ENCODE peak calls at places on chromosome 2, in four cellular contexts. One of them, this sample, is unnamed.
A peak's percentile ranks its signal among the peaks of the same experiment; 100 is the strongest.

GRCh38 chr2:118032169-118033013 is 18.5 kb upstream of the CCDC93 start:
- DNase-seq in K562: peak; percentile 51
- DNase-seq in HepG2: peak; percentile 44
- DNase-seq in H1: no peak
- DNase-seq in this sample: peak; percentile 29

GRCh38 chr2:121080013-121080772 is 204.8 kb downstream of the TFCP2L1 start:
- DNase-seq in K562: peak; percentile 70
- DNase-seq in HepG2: peak; percentile 61
- DNase-seq in H1: no peak
- DNase-seq in this sample: peak; percentile 56

GRCh38 chr2:162492225-162492624 is 148.3 kb downstream of the GCA start:
- DNase-seq in K562: no peak
- DNase-seq in HepG2: no peak
- DNase-seq in H1: no peak
- DNase-seq in this sample: no peak

GRCh38 chr2:168184896-168185513 is 62.4 kb downstream of the STK39 start:
- DNase-seq in K562: no peak
- DNase-seq in HepG2: no peak
- DNase-seq in H1: no peak
- DNase-seq in this sample: no peak

GRCh38 chr2:161233858-161234431 is 73.7 kb downstream of the TANK start:
- DNase-seq in K562: no peak
- DNase-seq in HepG2: no peak
- DNase-seq in H1: no peak
- DNase-seq in this sample: no peak

GRCh38 chr2:207475546-207475945 is 54.2 kb upstream of the CREB1 start:
- DNase-seq in K562: no peak
- DNase-seq in HepG2: no peak
- DNase-seq in H1: no peak
- DNase-seq in this sample: no peak

GRCh38 chr2:168149431-168149830 is 98.0 kb downstream of the STK39 start:
- DNase-seq in K562: no peak
- DNase-seq in HepG2: no peak
- DNase-seq in H1: no peak
- DNase-seq in this sample: no peak

GRCh38 chr2:99710720-99711612 is 221.1 kb upstream of the REV1 start:
- DNase-seq in K562: no peak
- DNase-seq in HepG2: no peak
- DNase-seq in H1: no peak
- DNase-seq in this sample: no peak

GRCh38 chr2:42523341-42523740 is 29.6 kb upstream of the KCNG3 start:
- DNase-seq in K562: no peak
- DNase-seq in HepG2: no peak
- DNase-seq in H1: no peak
- DNase-seq in this sample: no peak

GRCh38 chr2:27032495-27033252 is at the start of gene TMEM214:
- DNase-seq in K562: peak; percentile 90
- DNase-seq in HepG2: peak; percentile 85
- DNase-seq in H1: peak; percentile 39
- DNase-seq in this sample: peak; percentile 91

GRCh38 chr2:241974851-241975592 is 105.5 kb downstream of the RTP5 start:
- DNase-seq in K562: no peak
- DNase-seq in HepG2: no peak
- DNase-seq in H1: no peak
- DNase-seq in this sample: no peak

GRCh38 chr2:168254158-168254935 is 7.0 kb upstream of the STK39 start:
- DNase-seq in K562: no peak
- DNase-seq in HepG2: peak; percentile 50
- DNase-seq in H1: no peak
- DNase-seq in this sample: peak; percentile 13

GRCh38 chr2:184302506-184302905 is 295.8 kb upstream of the ZNF804A start:
- DNase-seq in K562: no peak
- DNase-seq in HepG2: no peak
- DNase-seq in H1: no peak
- DNase-seq in this sample: no peak

GRCh38 chr2:26742053-26742770 is 21.9 kb upstream of the SLC35F6 start:
- DNase-seq in K562: no peak
- DNase-seq in HepG2: no peak
- DNase-seq in H1: no peak
- DNase-seq in this sample: no peak

GRCh38 chr2:103123516-103123915 is 361.7 kb downstream of the TMEM182 start:
- DNase-seq in K562: no peak
- DNase-seq in HepG2: no peak
- DNase-seq in H1: no peak
- DNase-seq in this sample: no peak

GRCh38 chr2:130241041-130241707 is 42.9 kb upstream of the TUBA3E start:
- DNase-seq in K562: no peak
- DNase-seq in HepG2: peak; percentile 76
- DNase-seq in H1: no peak
- DNase-seq in this sample: peak; percentile 94

GRCh38 chr2:112688086-112688880 is 32.5 kb upstream of the NT5DC4 start:
- DNase-seq in K562: no peak
- DNase-seq in HepG2: no peak
- DNase-seq in H1: no peak
- DNase-seq in this sample: no peak

GRCh38 chr2:201797175-201797840 is 9.0 kb upstream of the CDK15 start:
- DNase-seq in K562: no peak
- DNase-seq in HepG2: no peak
- DNase-seq in H1: no peak
- DNase-seq in this sample: no peak

GRCh38 chr2:133972786-133973185 is 281.1 kb upstream of the MGAT5 start:
- DNase-seq in K562: no peak
- DNase-seq in HepG2: no peak
- DNase-seq in H1: no peak
- DNase-seq in this sample: no peak

GRCh38 chr2:185417111-185417510 is 321.5 kb upstream of the FSIP2 start:
- DNase-seq in K562: no peak
- DNase-seq in HepG2: no peak
- DNase-seq in H1: no peak
- DNase-seq in this sample: no peak

GRCh38 chr2:86298411-86299390 is 38.7 kb downstream of the REEP1 start:
- DNase-seq in K562: no peak
- DNase-seq in HepG2: peak; percentile 38
- DNase-seq in H1: no peak
- DNase-seq in this sample: peak; percentile 44

GRCh38 chr2:194698012-194698411 is 959.0 kb upstream of the SLC39A10 start:
- DNase-seq in K562: no peak
- DNase-seq in HepG2: no peak
- DNase-seq in H1: no peak
- DNase-seq in this sample: no peak

GRCh38 chr2:174878537-174879147 is 114.4 kb upstream of the CHRNA1 start:
- DNase-seq in K562: no peak
- DNase-seq in HepG2: no peak
- DNase-seq in H1: no peak
- DNase-seq in this sample: no peak

GRCh38 chr2:188975497-188976102 is 1.4 kb downstream of the COL3A1 start:
- DNase-seq in K562: no peak
- DNase-seq in HepG2: no peak
- DNase-seq in H1: no peak
- DNase-seq in this sample: no peak

GRCh38 chr2:81647715-81648114 is 1343.2 kb upstream of the LRRTM1 start:
- DNase-seq in K562: no peak
- DNase-seq in HepG2: no peak
- DNase-seq in H1: no peak
- DNase-seq in this sample: no peak

GRCh38 chr2:37623971-37624897 is 47.2 kb downstream of the CDC42EP3 start:
- DNase-seq in K562: no peak
- DNase-seq in HepG2: no peak
- DNase-seq in H1: no peak
- DNase-seq in this sample: no peak

GRCh38 chr2:179579744-179580143 is 281.7 kb downstream of the ZNF385B start:
- DNase-seq in K562: no peak
- DNase-seq in HepG2: peak; percentile 91
- DNase-seq in H1: no peak
- DNase-seq in this sample: no peak

GRCh38 chr2:116133563-116133962 is 1680.9 kb upstream of the DDX18 start:
- DNase-seq in K562: no peak
- DNase-seq in HepG2: no peak
- DNase-seq in H1: no peak
- DNase-seq in this sample: no peak

GRCh38 chr2:215904101-215904500 is 109.2 kb downstream of the MREG start:
- DNase-seq in K562: no peak
- DNase-seq in HepG2: no peak
- DNase-seq in H1: no peak
- DNase-seq in this sample: no peak

GRCh38 chr2:156345582-156345981 is 13.1 kb upstream of the NR4A2 start:
- DNase-seq in K562: no peak
- DNase-seq in HepG2: no peak
- DNase-seq in H1: no peak
- DNase-seq in this sample: no peak

GRCh38 chr2:142871396-142871795 is 6.1 kb upstream of the KYNU start:
- DNase-seq in K562: no peak
- DNase-seq in HepG2: no peak
- DNase-seq in H1: no peak
- DNase-seq in this sample: no peak

GRCh38 chr2:99949530-99949929 is 192.9 kb downstream of the AFF3 start:
- DNase-seq in K562: no peak
- DNase-seq in HepG2: no peak
- DNase-seq in H1: no peak
- DNase-seq in this sample: no peak

GRCh38 chr2:175282300-175282699 is 100.8 kb upstream of the ATP5MC3 start:
- DNase-seq in K562: peak; percentile 19
- DNase-seq in HepG2: peak; percentile 20
- DNase-seq in H1: no peak
- DNase-seq in this sample: peak; percentile 32

GRCh38 chr2:65530547-65531320 is 98.3 kb upstream of the SPRED2 start:
- DNase-seq in K562: no peak
- DNase-seq in HepG2: no peak
- DNase-seq in H1: no peak
- DNase-seq in this sample: no peak

GRCh38 chr2:103355287-103355686 is 593.5 kb downstream of the TMEM182 start:
- DNase-seq in K562: no peak
- DNase-seq in HepG2: no peak
- DNase-seq in H1: no peak
- DNase-seq in this sample: no peak

GRCh38 chr2:180231015-180231414 is 223.9 kb upstream of the CWC22 start:
- DNase-seq in K562: no peak
- DNase-seq in HepG2: no peak
- DNase-seq in H1: no peak
- DNase-seq in this sample: no peak

GRCh38 chr2:168663993-168664392 is 138.4 kb upstream of the NOSTRIN start:
- DNase-seq in K562: no peak
- DNase-seq in HepG2: no peak
- DNase-seq in H1: no peak
- DNase-seq in this sample: no peak

DNA sequence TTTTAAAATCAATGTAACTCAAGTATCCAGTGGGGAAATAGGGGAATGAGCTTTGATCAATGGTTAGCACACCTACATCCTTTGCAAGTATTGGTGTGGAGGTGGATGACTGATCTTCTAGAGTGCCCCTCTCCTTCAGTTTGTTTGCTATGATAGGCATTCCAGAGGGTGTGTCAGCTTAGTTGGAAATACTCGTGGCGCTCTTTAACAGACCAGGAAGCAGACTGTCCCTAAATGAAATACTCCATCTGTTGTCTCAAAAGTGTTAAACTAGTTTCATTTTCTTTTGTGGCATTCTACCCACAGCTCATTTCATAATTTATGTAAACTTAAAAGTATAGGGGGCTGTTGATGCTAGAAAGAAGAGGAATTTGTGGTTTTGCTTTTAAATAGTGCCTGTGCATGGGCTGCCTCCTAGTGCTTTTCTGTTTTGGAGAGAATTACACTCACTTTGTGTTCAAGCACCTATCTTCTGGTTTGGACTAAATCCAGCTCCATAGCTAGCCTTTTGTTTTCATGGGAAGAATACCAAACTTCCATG is 66.2 kb downstream of the STAT1 start:
- DNase-seq in K562: no peak
- DNase-seq in HepG2: peak; percentile 51
- DNase-seq in H1: no peak
- DNase-seq in this sample: peak; percentile 8
- TF ChIP-seq CTCF in K562: no peak
- TF ChIP-seq CTCF in HepG2: no peak
- TF ChIP-seq CTCF in H1: no peak
- TF ChIP-seq CTCF in this sample: peak; percentile 36

GRCh38 chr2:224185023-224185601 is 146.0 kb upstream of the SERPINE2 start:
- DNase-seq in K562: no peak
- DNase-seq in HepG2: no peak
- DNase-seq in H1: no peak
- DNase-seq in this sample: no peak

GRCh38 chr2:224187220-224187619 is 148.1 kb upstream of the SERPINE2 start:
- DNase-seq in K562: no peak
- DNase-seq in HepG2: no peak
- DNase-seq in H1: no peak
- DNase-seq in this sample: no peak

GRCh38 chr2:224195954-224196571 is 157.0 kb upstream of the SERPINE2 start:
- DNase-seq in K562: peak; percentile 9
- DNase-seq in HepG2: no peak
- DNase-seq in H1: no peak
- DNase-seq in this sample: no peak

GRCh38 chr2:224194161-224194560 is 155.1 kb upstream of the SERPINE2 start:
- DNase-seq in K562: no peak
- DNase-seq in HepG2: no peak
- DNase-seq in H1: no peak
- DNase-seq in this sample: no peak

GRCh38 chr2:224190871-224191270 is 151.8 kb upstream of the SERPINE2 start:
- DNase-seq in K562: no peak
- DNase-seq in HepG2: no peak
- DNase-seq in H1: no peak
- DNase-seq in this sample: no peak
- TF ChIP-seq RNF2 in K562: no peak
- TF ChIP-seq RNF2 in HepG2: no peak
- TF ChIP-seq RNF2 in H1: no peak
- TF ChIP-seq RNF2 in this sample: no peak

DNA sequence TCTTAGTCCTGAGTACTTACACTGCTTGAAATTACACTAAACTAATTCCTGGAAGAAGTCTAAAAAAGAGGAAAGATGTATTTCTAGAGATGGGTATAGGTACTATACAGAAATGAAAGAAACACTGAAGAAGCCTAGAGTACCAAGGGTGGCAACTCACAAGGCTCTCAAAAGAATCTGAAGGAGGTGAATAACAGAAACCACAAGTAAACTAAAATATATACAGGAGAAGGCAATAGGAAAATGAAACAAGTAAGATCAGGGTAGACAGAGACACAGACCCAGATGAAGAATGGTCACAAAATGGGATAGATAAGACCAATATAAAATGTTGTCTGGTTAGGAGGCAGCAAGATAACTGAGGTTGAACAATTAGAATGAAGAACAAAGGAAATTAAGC is 59.9 kb downstream of the USP37 start:
- DNase-seq in K562: no peak
- DNase-seq in HepG2: no peak
- DNase-seq in H1: no peak
- DNase-seq in this sample: no peak
- TF ChIP-seq CTCF in K562: no peak
- TF ChIP-seq CTCF in HepG2: no peak
- TF ChIP-seq CTCF in H1: no peak
- TF ChIP-seq CTCF in this sample: no peak

DNA sequence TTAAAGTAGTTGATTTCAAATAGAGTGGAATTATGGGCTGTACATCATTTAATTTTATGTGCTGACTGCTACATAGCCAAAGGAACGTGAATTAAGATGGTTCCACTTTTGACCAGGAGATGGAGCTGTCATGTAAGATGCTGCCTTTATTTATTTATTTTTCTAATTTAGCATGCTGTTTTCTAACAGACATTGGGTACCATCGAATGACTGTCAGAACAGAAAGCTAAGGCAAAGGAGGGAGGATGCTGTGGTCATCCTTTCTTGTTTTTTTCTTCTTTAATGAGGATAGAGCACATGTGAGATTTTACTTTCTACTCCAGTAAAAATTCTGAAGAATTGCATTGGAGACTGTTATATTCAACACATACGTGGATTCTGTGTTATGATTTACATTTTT is at the start of gene SCN2A:
- DNase-seq in K562: peak; percentile 8
- DNase-seq in HepG2: peak; percentile 54
- DNase-seq in H1: no peak
- DNase-seq in this sample: peak; percentile 68
- TF ChIP-seq RNF2 in K562: no peak
- TF ChIP-seq RNF2 in HepG2: no peak
- TF ChIP-seq RNF2 in H1: no peak
- TF ChIP-seq RNF2 in this sample: no peak

This sample was measured in A549.